ENCODE peak calls at places on chromosomes 6 and 20, in five cellular contexts. G, N, B, K and L are unnamed samples.

GRCh38 chr6:15504581-15505350 is 158.1 kb downstream of the DTNBP1 start:
- DNase-seq in K (no peak), N (peak; percentile 61), B (peak; percentile 97), G (no peak), L (peak; percentile 96)

GRCh38 chr6:132020138-132020551 is 69.0 kb upstream of the CCN2 start:
- DNase-seq in B (no peak), K (no peak), N (peak; percentile 14), G (no peak), L (peak; percentile 17)

GRCh38 chr20:48807586-48808381 is 20.0 kb downstream of the PREX1 start:
- DNase-seq in N (no peak), B (no peak), G (no peak), K (no peak), L (no peak)

GRCh38 chr6:121651420-121651819 is 216.0 kb downstream of the GJA1 start:
- DNase-seq in K (no peak), N (no peak), G (no peak), B (no peak), L (peak; percentile 85)

GRCh38 chr6:161498359-161498758 is 224.5 kb upstream of the AGPAT4 start:
- DNase-seq in B (peak; percentile 19), G (peak; percentile 62), K (peak; percentile 50), N (peak; percentile 39), L (peak; percentile 10)

GRCh38 chr6:13407709-13408695 is 79.4 kb downstream of the GFOD1 start:
- DNase-seq in N (peak; percentile 61), G (no peak), B (no peak), K (no peak), L (peak; percentile 98)

GRCh38 chr6:43773050-43773956 is 3.3 kb downstream of the VEGFA start:
- DNase-seq in B (peak; percentile 32), G (peak; percentile 82), K (peak; percentile 75), N (peak; percentile 80), L (peak; percentile 33)

GRCh38 chr6:1873781-1874180 is 264.1 kb downstream of the FOXC1 start:
- DNase-seq in K (no peak), G (no peak), B (no peak), N (no peak), L (no peak)

GRCh38 chr20:25036331-25036936 is 21.5 kb downstream of the ACSS1 start:
- DNase-seq in G (no peak), B (no peak), N (peak; percentile 3), K (no peak), L (no peak)

GRCh38 chr6:156454867-156455266 is 322.3 kb upstream of the ARID1B start:
- DNase-seq in B (no peak), K (no peak), N (no peak), G (no peak), L (no peak)

GRCh38 chr6:32953775-32954174 is 878 bp upstream of the HLA-DMA start:
- DNase-seq in B (no peak), N (no peak), K (no peak), G (no peak), L (no peak)

GRCh38 chr6:152117156-152118129 is 310.0 kb downstream of the ESR1 start:
- DNase-seq in B (no peak), N (peak; percentile 35), G (no peak), K (no peak), L (no peak)

GRCh38 chr6:28282923-28283322 is 1.6 kb downstream of the PGBD1 start:
- DNase-seq in K (no peak), B (no peak), G (no peak), N (no peak), L (no peak)

GRCh38 chr6:161449521-161449920 is 175.7 kb upstream of the AGPAT4 start:
- DNase-seq in B (no peak), K (no peak), N (no peak), G (no peak), L (no peak)

GRCh38 chr6:43770417-43771209 is 602 bp downstream of the VEGFA start:
- DNase-seq in K (peak; percentile 42), B (peak; percentile 55), N (peak; percentile 68), G (peak; percentile 64), L (peak; percentile 71)

GRCh38 chr6:11732036-11732545 is 46.5 kb downstream of the ADTRP start:
- DNase-seq in K (no peak), B (no peak), G (no peak), N (peak; percentile 29), L (peak; percentile 39)

GRCh38 chr6:82227770-82228169 is 19.8 kb downstream of the IBTK start:
- DNase-seq in K (no peak), B (no peak), G (no peak), N (no peak), L (no peak)

GRCh38 chr20:22070546-22070945 is 365.1 kb downstream of the PAX1 start:
- DNase-seq in B (no peak), G (no peak), N (no peak), K (no peak), L (no peak)

GRCh38 chr6:83183082-83183828 is 9.8 kb downstream of the PGM3 start:
- DNase-seq in K (no peak), B (no peak), G (no peak), N (no peak), L (peak; percentile 94)

GRCh38 chr6:123803456-123803861 is 206 bp upstream of the NKAIN2 start:
- DNase-seq in G (no peak), K (peak; percentile 53), B (no peak), N (no peak), L (no peak)

GRCh38 chr20:51327251-51327841 is 215.2 kb downstream of the NFATC2 start:
- DNase-seq in B (no peak), K (no peak), N (no peak), G (no peak), L (peak; percentile 92)

GRCh38 chr20:6604179-6604578 is 163.3 kb upstream of the BMP2 start:
- DNase-seq in G (no peak), K (no peak), N (no peak), B (no peak), L (no peak)

GRCh38 chr20:57213924-57214323 is 52.5 kb downstream of the BMP7 start:
- DNase-seq in B (no peak), N (no peak), G (no peak), K (no peak), L (no peak)

GRCh38 chr6:163241668-163242067 is 172.8 kb upstream of the QKI start:
- DNase-seq in N (no peak), B (no peak), G (no peak), K (no peak), L (no peak)

GRCh38 chr20:63005862-63006564 is 751 bp downstream of the BHLHE23 start:
- DNase-seq in G (no peak), K (no peak), N (no peak), B (no peak), L (peak; percentile 24)

GRCh38 chr20:22586645-22587310 is 2.4 kb upstream of the FOXA2 start:
- DNase-seq in G (peak; percentile 12), B (no peak), K (peak; percentile 62), N (peak; percentile 79), L (no peak)

GRCh38 chr6:153031335-153031955 is 28.9 kb upstream of the MTRF1L start:
- DNase-seq in K (no peak), B (no peak), N (no peak), G (no peak), L (peak; percentile 49)

GRCh38 chr6:25883991-25884390 is 9.9 kb upstream of the SLC17A3 start:
- DNase-seq in G (no peak), K (no peak), N (peak; percentile 11), B (no peak), L (peak; percentile 89)

GRCh38 chr6:47056832-47057231 is 14.7 kb upstream of the ADGRF1 start:
- DNase-seq in B (no peak), K (no peak), N (no peak), G (no peak), L (no peak)

GRCh38 chr6:21846541-21847451 is 253.2 kb downstream of the SOX4 start:
- DNase-seq in K (peak; percentile 17), B (peak; percentile 97), G (peak; percentile 46), N (no peak), L (peak; percentile 37)

GRCh38 chr20:48336647-48337046 is 491.2 kb downstream of the PREX1 start:
- DNase-seq in K (no peak), G (no peak), B (no peak), N (no peak), L (peak; percentile 16)